ENCODE peak calls at places on chromosome 3, in nine cellular contexts. I is stimulated activated naive CD8-positive, alpha-beta T cell treated with anti-CD3 and anti-CD28 coated beads, Interleukin-15, Interleukin-2, amounts not matched to agents 100 U/mL and 50 U/mL, for 24 hours; F is amniotic stem cell; J is sigmoid colon; T is naive B cell; N is NCI-H1436; R is T-helper 2 cell; C is activated T-cell treated with anti-CD3 and anti-CD28 coated beads, Interleukin-2, amount 50 U/mL, for 4 hours; B is endothelial cell. P is an unnamed sample.

GRCh38 chr3:64316971-64317370 is 91.7 kb upstream of the PRICKLE2 start:
- DNase-seq in I (no peak), F (no peak), J (no peak), T (no peak), N (no peak), R (no peak), C (no peak), B (no peak), P (no peak)

GRCh38 chr3:89851974-89852621 is 744.7 kb downstream of the EPHA3 start:
- DNase-seq in I (no peak), F (no peak), J (no peak), T (no peak), N (no peak), R (no peak), C (no peak), B (peak; percentile 80), P (no peak)

GRCh38 chr3:188861847-188862740 is 309.7 kb upstream of the TPRG1 start:
- DNase-seq in I (no peak), F (no peak), J (no peak), T (no peak), N (no peak), R (no peak), C (no peak), B (no peak), P (no peak)

GRCh38 chr3:14132120-14132519 is 7.3 kb downstream of the TMEM43 start:
- DNase-seq in I (no peak), F (no peak), J (no peak), T (no peak), N (no peak), R (no peak), C (no peak), B (no peak), P (no peak)

GRCh38 chr3:172919297-172919683 is 168.8 kb downstream of the ECT2 start:
- DNase-seq in I (no peak), F (no peak), J (no peak), T (no peak), N (no peak), R (no peak), C (no peak), B (no peak), P (no peak)

GRCh38 chr3:42501321-42501680 is 1.1 kb upstream of the VIPR1 start:
- DNase-seq in I (peak; percentile 16), F (no peak), J (no peak), T (peak; percentile 21), N (no peak), R (no peak), C (no peak), B (peak; percentile 28), P (no peak)

GRCh38 chr3:115862099-115862498 is 238.8 kb downstream of the GAP43 start:
- DNase-seq in I (no peak), F (no peak), J (no peak), T (no peak), N (no peak), R (no peak), C (no peak), B (no peak), P (no peak)

GRCh38 chr3:112496368-112497067 is 2.8 kb downstream of the BTLA start:
- DNase-seq in I (no peak), F (no peak), J (no peak), T (no peak), N (no peak), R (no peak), C (no peak), B (no peak), P (no peak)

GRCh38 chr3:184479426-184480126 is 82.0 kb upstream of the EPHB3 start:
- DNase-seq in I (no peak), F (no peak), J (no peak), T (no peak), N (no peak), R (no peak), C (no peak), B (no peak), P (no peak)